ENCODE peak calls at places on chromosomes 3 and 15, in ten cellular contexts. One of them, this sample, is unnamed.

GRCh38 chr3:183455064-183455463 is 26.6 kb upstream of the MCF2L2 start:
- DNase-seq in stimulated activated CD4-positive, alpha-beta T cell treated with anti-CD3 and anti-CD28 coated beads, Interleukin-4, amount 100 ng/mL, for 1 hour: no peak
- DNase-seq in mesendoderm: no peak
- DNase-seq in left cardiac atrium: no peak
- DNase-seq in NCI-H2081: peak
- DNase-seq in left ventricle myocardium inferior: no peak
- DNase-seq in NCI-H345: no peak
- DNase-seq in HL-60: no peak
- DNase-seq in fibroblast of pulmonary artery: peak
- DNase-seq in activated CD8-positive, alpha-beta T cell treated with anti-CD3 and anti-CD28 coated beads for 36 hours: no peak
- DNase-seq in this sample: no peak

GRCh38 chr3:107045791-107046190 is 331.4 kb upstream of the CCDC54 start:
- DNase-seq in left ventricle myocardium inferior: no peak
- DNase-seq in HL-60: no peak
- DNase-seq in stimulated activated CD4-positive, alpha-beta T cell treated with anti-CD3 and anti-CD28 coated beads, Interleukin-4, amount 100 ng/mL, for 1 hour: no peak
- DNase-seq in left cardiac atrium: no peak
- DNase-seq in NCI-H2081: no peak
- DNase-seq in fibroblast of pulmonary artery: no peak
- DNase-seq in NCI-H345: no peak
- DNase-seq in mesendoderm: no peak
- DNase-seq in activated CD8-positive, alpha-beta T cell treated with anti-CD3 and anti-CD28 coated beads for 36 hours: no peak
- DNase-seq in this sample: no peak

GRCh38 chr3:153165211-153165815 is 3.3 kb downstream of the RAP2B start:
- DNase-seq in left cardiac atrium: no peak
- DNase-seq in mesendoderm: peak
- DNase-seq in NCI-H345: no peak
- DNase-seq in NCI-H2081: no peak
- DNase-seq in stimulated activated CD4-positive, alpha-beta T cell treated with anti-CD3 and anti-CD28 coated beads, Interleukin-4, amount 100 ng/mL, for 1 hour: no peak
- DNase-seq in activated CD8-positive, alpha-beta T cell treated with anti-CD3 and anti-CD28 coated beads for 36 hours: no peak
- DNase-seq in left ventricle myocardium inferior: no peak
- DNase-seq in fibroblast of pulmonary artery: peak
- DNase-seq in HL-60: no peak
- DNase-seq in this sample: no peak

GRCh38 chr15:33328105-33328504 is 17.3 kb downstream of the RYR3 start:
- DNase-seq in left cardiac atrium: no peak
- DNase-seq in activated CD8-positive, alpha-beta T cell treated with anti-CD3 and anti-CD28 coated beads for 36 hours: no peak
- DNase-seq in left ventricle myocardium inferior: no peak
- DNase-seq in NCI-H2081: no peak
- DNase-seq in mesendoderm: peak
- DNase-seq in HL-60: no peak
- DNase-seq in fibroblast of pulmonary artery: no peak
- DNase-seq in stimulated activated CD4-positive, alpha-beta T cell treated with anti-CD3 and anti-CD28 coated beads, Interleukin-4, amount 100 ng/mL, for 1 hour: no peak
- DNase-seq in NCI-H345: no peak
- DNase-seq in this sample: no peak

GRCh38 chr3:60316121-60316783 is 935.0 kb downstream of the FHIT start:
- DNase-seq in NCI-H345: no peak
- DNase-seq in mesendoderm: no peak
- DNase-seq in NCI-H2081: no peak
- DNase-seq in left ventricle myocardium inferior: no peak
- DNase-seq in activated CD8-positive, alpha-beta T cell treated with anti-CD3 and anti-CD28 coated beads for 36 hours: no peak
- DNase-seq in fibroblast of pulmonary artery: peak
- DNase-seq in stimulated activated CD4-positive, alpha-beta T cell treated with anti-CD3 and anti-CD28 coated beads, Interleukin-4, amount 100 ng/mL, for 1 hour: no peak
- DNase-seq in left cardiac atrium: no peak
- DNase-seq in HL-60: no peak
- DNase-seq in this sample: no peak

GRCh38 chr15:90591524-90591923 is 61.8 kb downstream of the CRTC3 start:
- DNase-seq in NCI-H345: no peak
- DNase-seq in NCI-H2081: no peak
- DNase-seq in activated CD8-positive, alpha-beta T cell treated with anti-CD3 and anti-CD28 coated beads for 36 hours: no peak
- DNase-seq in mesendoderm: no peak
- DNase-seq in left ventricle myocardium inferior: no peak
- DNase-seq in stimulated activated CD4-positive, alpha-beta T cell treated with anti-CD3 and anti-CD28 coated beads, Interleukin-4, amount 100 ng/mL, for 1 hour: no peak
- DNase-seq in fibroblast of pulmonary artery: no peak
- DNase-seq in left cardiac atrium: no peak
- DNase-seq in HL-60: no peak
- DNase-seq in this sample: no peak

GRCh38 chr15:70112018-70112395 is 14.3 kb upstream of the TLE3 start:
- DNase-seq in mesendoderm: no peak
- DNase-seq in activated CD8-positive, alpha-beta T cell treated with anti-CD3 and anti-CD28 coated beads for 36 hours: no peak
- DNase-seq in fibroblast of pulmonary artery: no peak
- DNase-seq in left ventricle myocardium inferior: no peak
- DNase-seq in stimulated activated CD4-positive, alpha-beta T cell treated with anti-CD3 and anti-CD28 coated beads, Interleukin-4, amount 100 ng/mL, for 1 hour: no peak
- DNase-seq in NCI-H345: no peak
- DNase-seq in left cardiac atrium: no peak
- DNase-seq in NCI-H2081: no peak
- DNase-seq in HL-60: no peak
- DNase-seq in this sample: no peak

GRCh38 chr3:170724599-170724998 is 138.7 kb upstream of the SLC7A14 start:
- DNase-seq in NCI-H345: no peak
- DNase-seq in mesendoderm: peak
- DNase-seq in stimulated activated CD4-positive, alpha-beta T cell treated with anti-CD3 and anti-CD28 coated beads, Interleukin-4, amount 100 ng/mL, for 1 hour: no peak
- DNase-seq in fibroblast of pulmonary artery: peak
- DNase-seq in left ventricle myocardium inferior: no peak
- DNase-seq in HL-60: no peak
- DNase-seq in left cardiac atrium: peak
- DNase-seq in NCI-H2081: no peak
- DNase-seq in activated CD8-positive, alpha-beta T cell treated with anti-CD3 and anti-CD28 coated beads for 36 hours: no peak
- DNase-seq in this sample: no peak

GRCh38 chr15:98958076-98958475 is 49.5 kb downstream of the PGPEP1L start:
- DNase-seq in NCI-H345: no peak
- DNase-seq in left ventricle myocardium inferior: no peak
- DNase-seq in activated CD8-positive, alpha-beta T cell treated with anti-CD3 and anti-CD28 coated beads for 36 hours: no peak
- DNase-seq in left cardiac atrium: no peak
- DNase-seq in stimulated activated CD4-positive, alpha-beta T cell treated with anti-CD3 and anti-CD28 coated beads, Interleukin-4, amount 100 ng/mL, for 1 hour: no peak
- DNase-seq in fibroblast of pulmonary artery: no peak
- DNase-seq in mesendoderm: no peak
- DNase-seq in HL-60: no peak
- DNase-seq in NCI-H2081: no peak
- DNase-seq in this sample: no peak

GRCh38 chr3:4752201-4753072 is 226.8 kb upstream of the BHLHE40 start:
- DNase-seq in mesendoderm: peak
- DNase-seq in fibroblast of pulmonary artery: no peak
- DNase-seq in left ventricle myocardium inferior: no peak
- DNase-seq in NCI-H2081: no peak
- DNase-seq in stimulated activated CD4-positive, alpha-beta T cell treated with anti-CD3 and anti-CD28 coated beads, Interleukin-4, amount 100 ng/mL, for 1 hour: no peak
- DNase-seq in activated CD8-positive, alpha-beta T cell treated with anti-CD3 and anti-CD28 coated beads for 36 hours: no peak
- DNase-seq in NCI-H345: no peak
- DNase-seq in HL-60: peak
- DNase-seq in left cardiac atrium: no peak
- DNase-seq in this sample: no peak

GRCh38 chr3:17514597-17514996 is 227.8 kb downstream of the TBC1D5 start:
- DNase-seq in HL-60: no peak
- DNase-seq in NCI-H2081: no peak
- DNase-seq in fibroblast of pulmonary artery: no peak
- DNase-seq in mesendoderm: no peak
- DNase-seq in activated CD8-positive, alpha-beta T cell treated with anti-CD3 and anti-CD28 coated beads for 36 hours: no peak
- DNase-seq in NCI-H345: no peak
- DNase-seq in left cardiac atrium: no peak
- DNase-seq in stimulated activated CD4-positive, alpha-beta T cell treated with anti-CD3 and anti-CD28 coated beads, Interleukin-4, amount 100 ng/mL, for 1 hour: no peak
- DNase-seq in left ventricle myocardium inferior: no peak
- DNase-seq in this sample: no peak

GRCh38 chr3:48367201-48367600 is 4.8 kb upstream of the FBXW12 start:
- DNase-seq in NCI-H345: peak
- DNase-seq in NCI-H2081: peak
- DNase-seq in activated CD8-positive, alpha-beta T cell treated with anti-CD3 and anti-CD28 coated beads for 36 hours: no peak
- DNase-seq in HL-60: no peak
- DNase-seq in mesendoderm: peak
- DNase-seq in left cardiac atrium: no peak
- DNase-seq in fibroblast of pulmonary artery: peak
- DNase-seq in left ventricle myocardium inferior: no peak
- DNase-seq in stimulated activated CD4-positive, alpha-beta T cell treated with anti-CD3 and anti-CD28 coated beads, Interleukin-4, amount 100 ng/mL, for 1 hour: no peak
- DNase-seq in this sample: no peak

GRCh38 chr3:188948658-188949400 is 222.9 kb upstream of the TPRG1 start:
- DNase-seq in activated CD8-positive, alpha-beta T cell treated with anti-CD3 and anti-CD28 coated beads for 36 hours: peak
- DNase-seq in mesendoderm: peak
- DNase-seq in NCI-H2081: no peak
- DNase-seq in left cardiac atrium: peak
- DNase-seq in HL-60: peak
- DNase-seq in left ventricle myocardium inferior: no peak
- DNase-seq in fibroblast of pulmonary artery: peak
- DNase-seq in stimulated activated CD4-positive, alpha-beta T cell treated with anti-CD3 and anti-CD28 coated beads, Interleukin-4, amount 100 ng/mL, for 1 hour: no peak
- DNase-seq in NCI-H345: no peak
- DNase-seq in this sample: no peak

GRCh38 chr3:47850062-47850802 is 47.3 kb downstream of the DHX30 start:
- DNase-seq in NCI-H2081: no peak
- DNase-seq in fibroblast of pulmonary artery: peak
- DNase-seq in stimulated activated CD4-positive, alpha-beta T cell treated with anti-CD3 and anti-CD28 coated beads, Interleukin-4, amount 100 ng/mL, for 1 hour: no peak
- DNase-seq in NCI-H345: no peak
- DNase-seq in activated CD8-positive, alpha-beta T cell treated with anti-CD3 and anti-CD28 coated beads for 36 hours: no peak
- DNase-seq in HL-60: no peak
- DNase-seq in left ventricle myocardium inferior: no peak
- DNase-seq in mesendoderm: peak
- DNase-seq in left cardiac atrium: no peak
- DNase-seq in this sample: no peak

GRCh38 chr3:168220609-168221008 is 124.9 kb upstream of the GOLIM4 start:
- DNase-seq in stimulated activated CD4-positive, alpha-beta T cell treated with anti-CD3 and anti-CD28 coated beads, Interleukin-4, amount 100 ng/mL, for 1 hour: no peak
- DNase-seq in mesendoderm: no peak
- DNase-seq in left ventricle myocardium inferior: no peak
- DNase-seq in activated CD8-positive, alpha-beta T cell treated with anti-CD3 and anti-CD28 coated beads for 36 hours: no peak
- DNase-seq in fibroblast of pulmonary artery: no peak
- DNase-seq in NCI-H2081: no peak
- DNase-seq in left cardiac atrium: peak
- DNase-seq in HL-60: no peak
- DNase-seq in NCI-H345: no peak
- DNase-seq in this sample: no peak

GRCh38 chr15:100438570-100438969 is 90.2 kb downstream of the CERS3 start:
- DNase-seq in HL-60: peak
- DNase-seq in stimulated activated CD4-positive, alpha-beta T cell treated with anti-CD3 and anti-CD28 coated beads, Interleukin-4, amount 100 ng/mL, for 1 hour: peak
- DNase-seq in activated CD8-positive, alpha-beta T cell treated with anti-CD3 and anti-CD28 coated beads for 36 hours: peak
- DNase-seq in NCI-H2081: peak
- DNase-seq in NCI-H345: peak
- DNase-seq in fibroblast of pulmonary artery: peak
- DNase-seq in mesendoderm: no peak
- DNase-seq in left ventricle myocardium inferior: peak
- DNase-seq in left cardiac atrium: peak
- DNase-seq in this sample: no peak

GRCh38 chr3:71468311-71469130 is 115.0 kb downstream of the FOXP1 start:
- DNase-seq in left ventricle myocardium inferior: no peak
- DNase-seq in left cardiac atrium: peak
- DNase-seq in fibroblast of pulmonary artery: no peak
- DNase-seq in stimulated activated CD4-positive, alpha-beta T cell treated with anti-CD3 and anti-CD28 coated beads, Interleukin-4, amount 100 ng/mL, for 1 hour: no peak
- DNase-seq in mesendoderm: peak
- DNase-seq in NCI-H2081: no peak
- DNase-seq in NCI-H345: no peak
- DNase-seq in activated CD8-positive, alpha-beta T cell treated with anti-CD3 and anti-CD28 coated beads for 36 hours: no peak
- DNase-seq in HL-60: no peak
- DNase-seq in this sample: no peak

GRCh38 chr3:135929670-135930069 is 35.9 kb upstream of the PPP2R3A start:
- DNase-seq in left cardiac atrium: peak
- DNase-seq in fibroblast of pulmonary artery: peak
- DNase-seq in left ventricle myocardium inferior: peak
- DNase-seq in HL-60: no peak
- DNase-seq in mesendoderm: no peak
- DNase-seq in activated CD8-positive, alpha-beta T cell treated with anti-CD3 and anti-CD28 coated beads for 36 hours: no peak
- DNase-seq in NCI-H345: no peak
- DNase-seq in NCI-H2081: no peak
- DNase-seq in stimulated activated CD4-positive, alpha-beta T cell treated with anti-CD3 and anti-CD28 coated beads, Interleukin-4, amount 100 ng/mL, for 1 hour: no peak
- DNase-seq in this sample: no peak